ENCODE peak calls at places on chromosomes 4 and X, in four cellular contexts. G is transverse colon, L is heart left ventricle, J is left lung. D is an unnamed sample.

GRCh38 chrX:83469551-83469950 is 38.5 kb upstream of the POU3F4 start:
- DNase-seq in G (peak; percentile 9), L (no peak), J (no peak), D (no peak)

GRCh38 chrX:68455151-68455510 is 21.8 kb upstream of the OPHN1 start:
- DNase-seq in G (no peak), L (no peak), J (no peak), D (no peak)

GRCh38 chr4:83255584-83255983 is 29.0 kb downstream of the COQ2 start:
- DNase-seq in G (no peak), L (no peak), J (no peak), D (no peak)

GRCh38 chrX:6095469-6095868 is 133.2 kb downstream of the NLGN4X start:
- DNase-seq in G (no peak), L (no peak), J (no peak), D (no peak)

GRCh38 chr4:11912886-11913285 is 484.2 kb upstream of the HS3ST1 start:
- DNase-seq in G (no peak), L (no peak), J (no peak), D (no peak)

GRCh38 chr4:30769093-30769492 is 48.9 kb downstream of the PCDH7 start:
- DNase-seq in G (no peak), L (no peak), J (no peak), D (peak; percentile 14)

GRCh38 chr4:1029957-1030520 is 18.6 kb downstream of the FGFRL1 start:
- DNase-seq in G (no peak), L (no peak), J (no peak), D (peak; percentile 70)

GRCh38 chr4:69881173-69881773 is 21.3 kb upstream of the SULT1E1 start:
- DNase-seq in G (peak; percentile 17), L (no peak), J (peak; percentile 33), D (peak; percentile 23)

GRCh38 chr4:173211838-173212237 is 43.2 kb downstream of the GALNT7 start:
- DNase-seq in G (no peak), L (no peak), J (no peak), D (no peak)

GRCh38 chr4:165343353-165344191 is 16.1 kb downstream of the MSMO1 start:
- DNase-seq in G (no peak), L (no peak), J (no peak), D (no peak)

GRCh38 chr4:125551451-125551850 is 236.7 kb downstream of the FAT4 start:
- DNase-seq in G (no peak), L (no peak), J (no peak), D (no peak)

GRCh38 chrX:39755152-39756032 is 342.4 kb downstream of the BCOR start:
- DNase-seq in G (peak; percentile 83), L (peak; percentile 70), J (peak; percentile 75), D (peak; percentile 88)

GRCh38 chr4:108611360-108611759 is 9.0 kb upstream of the RPL34 start:
- DNase-seq in G (no peak), L (no peak), J (no peak), D (no peak)

DNA sequence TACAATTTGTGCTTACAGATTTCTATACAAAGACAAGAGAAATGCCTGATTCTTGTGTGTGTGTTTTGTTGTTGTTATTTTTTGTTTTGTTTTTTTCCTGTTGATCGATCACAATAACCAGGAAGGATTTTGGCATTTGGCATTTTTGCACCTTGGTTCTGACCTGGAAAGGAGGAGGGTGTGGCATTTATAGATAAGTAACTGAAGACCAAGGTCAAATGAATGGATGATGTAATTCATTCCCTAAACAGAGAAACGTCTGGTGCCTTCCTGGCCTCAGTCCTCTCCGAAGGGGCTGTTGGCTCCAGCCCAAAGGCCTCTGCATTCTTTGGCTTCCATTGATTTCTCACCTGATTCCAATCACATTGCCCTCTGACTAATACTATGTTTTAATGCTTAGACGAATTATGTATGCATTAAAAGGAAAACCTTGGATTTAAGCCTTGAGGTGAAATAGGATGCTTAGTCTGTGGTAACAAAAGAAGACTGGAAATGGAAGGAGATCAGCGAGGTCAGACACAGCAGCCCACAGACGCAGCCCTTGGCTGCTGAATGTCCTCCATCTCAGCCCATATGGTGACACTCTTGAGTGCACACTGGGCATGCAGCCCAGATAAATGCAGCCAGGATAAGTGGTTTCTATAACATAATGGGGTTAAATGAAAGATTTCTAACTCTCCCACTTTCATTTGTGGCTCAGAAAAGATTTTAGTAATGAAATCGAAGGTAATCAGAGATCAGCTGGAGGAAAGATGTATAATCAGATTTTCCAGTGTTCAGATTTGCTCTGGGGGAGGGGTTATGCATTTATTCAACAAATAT is 60.5 kb upstream of the TRIM2 start:
- DNase-seq in G (peak; percentile 29), L (no peak), J (no peak), D (peak; percentile 88)
- TF ChIP-seq CTCF in G (no peak), L (no peak), J (no peak), D (no peak)

GRCh38 chr4:185341377-185341776 is 54.3 kb downstream of the LRP2BP start:
- DNase-seq in G (no peak), L (no peak), J (no peak), D (no peak)
- H3K4me1 ChIP-seq in G (no peaks in the 10 kb centered on the region), L (no peaks in the 10 kb centered on the region), J (peaks cover 5% of the 10 kb centered on the region), D (peaks cover 13% of the 10 kb centered on the region)

DNA sequence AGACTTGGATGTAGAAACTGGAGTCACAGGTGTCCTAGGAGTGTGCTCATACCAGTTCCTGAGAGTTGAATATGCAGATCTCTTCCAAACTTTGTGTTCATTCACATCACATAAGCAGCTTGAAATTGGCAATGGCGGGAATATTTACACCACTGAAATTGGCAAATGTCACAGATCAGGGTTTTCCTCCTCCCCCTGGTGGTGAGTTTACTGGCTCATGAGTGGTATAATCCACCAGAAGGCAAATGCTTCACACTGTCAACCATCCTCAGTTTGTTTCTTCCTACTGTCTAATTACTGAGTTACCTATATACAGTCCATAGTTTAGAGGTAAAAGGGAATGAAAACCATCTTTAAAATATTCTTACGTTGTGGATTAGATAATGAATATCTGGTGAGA is 193.3 kb upstream of the BANK1 start:
- DNase-seq in G (no peak), L (no peak), J (no peak), D (peak; percentile 18)
- TF ChIP-seq CTCF in G (no peak), L (no peak), J (no peak), D (peak; percentile 54)

GRCh38 chr4:75514131-75514948 is at the start of the genes RCHY1 and THAP6:
- DNase-seq in G (peak; percentile 97), L (peak; percentile 96), J (peak; percentile 97), D (peak; percentile 97)
- H3K4me1 ChIP-seq in G (peaks cover 31% of the 10 kb centered on the region), L (peaks cover 13% of the 10 kb centered on the region), J (peaks cover 24% of the 10 kb centered on the region), D (no peaks in the 10 kb centered on the region)

GRCh38 chrX:123190096-123190495 is 6.0 kb downstream of the GRIA3 start:
- DNase-seq in G (no peak), L (no peak), J (no peak), D (no peak)
- TF ChIP-seq CTCF in G (no peak), L (no peak), J (no peak), D (no peak)

DNA sequence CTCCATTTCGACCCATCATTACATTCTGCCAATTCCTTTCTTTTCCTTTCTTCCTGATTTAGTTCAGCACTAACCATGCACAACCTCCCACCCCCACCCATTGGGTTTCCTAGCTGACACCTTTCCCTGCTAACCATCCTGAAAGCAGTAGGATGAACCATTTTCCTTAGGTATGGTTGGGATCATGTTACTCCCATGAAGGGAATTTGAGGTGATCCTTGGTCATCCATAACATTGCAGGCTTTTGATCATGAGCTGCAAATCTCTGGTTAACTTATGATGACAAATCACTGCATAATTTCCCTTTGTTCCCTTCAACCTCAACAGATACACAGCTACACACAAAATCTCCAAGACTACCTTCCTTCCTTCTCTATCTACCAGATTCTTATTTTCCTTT is 145.3 kb downstream of the RBM47 start:
- DNase-seq in G (no peak), L (no peak), J (no peak), D (no peak)
- H3K4me1 ChIP-seq in G (no peaks in the 10 kb centered on the region), L (no peaks in the 10 kb centered on the region), J (no peaks in the 10 kb centered on the region), D (no peaks in the 10 kb centered on the region)

GRCh38 chrX:138775501-138775900 is 64.0 kb upstream of the FGF13 start:
- DNase-seq in G (no peak), L (no peak), J (no peak), D (no peak)
- TF ChIP-seq CTCF in G (peak; percentile 22), L (no peak), J (peak; percentile 22), D (peak; percentile 19)

DNA sequence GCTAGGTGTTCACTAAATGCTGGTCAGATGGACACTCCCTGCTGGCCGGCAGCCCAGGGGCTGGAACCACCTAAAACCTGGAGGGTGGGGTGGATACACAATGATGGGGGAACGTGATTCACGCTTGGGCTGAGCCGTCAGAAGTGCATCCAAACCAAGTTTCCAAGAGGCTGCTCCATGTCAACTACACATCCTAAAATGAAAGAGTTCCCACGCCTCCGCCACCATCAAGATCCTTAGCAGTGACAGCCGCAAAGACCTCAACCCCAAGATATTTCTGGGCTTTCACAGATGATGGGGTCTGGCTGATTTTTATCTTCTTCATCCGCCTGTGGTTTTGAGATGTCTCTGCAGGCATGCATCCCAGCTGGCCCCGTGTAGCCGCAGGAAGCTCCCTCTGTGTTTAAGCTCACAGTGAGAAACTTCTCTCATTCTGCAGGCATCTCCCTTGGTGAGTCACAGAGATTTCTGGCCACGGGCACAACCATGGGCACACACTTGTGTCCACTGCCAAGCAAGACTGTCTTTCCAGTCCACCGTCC is 84.4 kb downstream of the HTRA3 start:
- DNase-seq in G (peak; percentile 5), L (no peak), J (peak; percentile 36), D (no peak)
- H3K4me1 ChIP-seq in G (peaks cover 9% of the 10 kb centered on the region), L (no peaks in the 10 kb centered on the region), J (peaks cover 19% of the 10 kb centered on the region), D (no peaks in the 10 kb centered on the region)

GRCh38 chrX:138756234-138756633 is 44.7 kb upstream of the FGF13 start:
- DNase-seq in G (no peak), L (peak; percentile 5), J (peak; percentile 34), D (no peak)
- TF ChIP-seq CTCF in G (no peak), L (no peak), J (no peak), D (no peak)

D was measured in BE2C.